ENCODE peak calls at places on chromosomes 1 and 21, in four cellular contexts. W is CD8-positive, alpha-beta T cell; I is GM13976; N is CD14-positive monocyte. C is an unnamed sample.

GRCh38 chr1:203272633-203273205 is 32.6 kb upstream of the BTG2 start:
- DNase-seq in W (no peak), I (no peak), N (no peak), C (no peak)

GRCh38 chr21:25515484-25516405 is 91.5 kb downstream of the MRPL39 start:
- DNase-seq in W (no peak), I (no peak), N (no peak), C (peak)

GRCh38 chr1:205528446-205528886 is 24.0 kb downstream of the CDK18 start:
- DNase-seq in W (no peak), I (no peak), N (no peak), C (no peak)

GRCh38 chr1:30287976-30288375 is 435.4 kb downstream of the MATN1 start:
- DNase-seq in W (no peak), I (no peak), N (no peak), C (no peak)

GRCh38 chr21:26236281-26236680 is 65.7 kb upstream of the APP start:
- DNase-seq in W (no peak), I (no peak), N (no peak), C (no peak)

GRCh38 chr1:10634428-10635384 is 160.0 kb downstream of the PEX14 start:
- DNase-seq in W (no peak), I (no peak), N (no peak), C (no peak)

GRCh38 chr1:2544093-2544874 is 11.9 kb upstream of the TNFRSF14 start:
- DNase-seq in W (no peak), I (no peak), N (no peak), C (peak)

GRCh38 chr1:228283043-228283371 is 75.2 kb downstream of the OBSCN start:
- DNase-seq in W (no peak), I (no peak), N (no peak), C (no peak)

GRCh38 chr1:84406209-84406917 is 8.1 kb downstream of the DNASE2B start:
- DNase-seq in W (no peak), I (no peak), N (no peak), C (peak)

GRCh38 chr1:184242507-184242943 is 144.3 kb upstream of the C1orf21 start:
- DNase-seq in W (no peak), I (no peak), N (no peak), C (peak)

GRCh38 chr1:8421721-8422120 is 103.8 kb downstream of the SLC45A1 start:
- DNase-seq in W (no peak), I (no peak), N (no peak), C (peak)

GRCh38 chr21:16308269-16308668 is 578.5 kb downstream of the USP25 start:
- DNase-seq in W (no peak), I (no peak), N (no peak), C (peak)

GRCh38 chr1:33655496-33655895 is 183.1 kb downstream of the ZSCAN20 start:
- DNase-seq in W (no peak), I (no peak), N (no peak), C (no peak)

GRCh38 chr1:79976287-79976686 is 969.8 kb upstream of the ADGRL4 start:
- DNase-seq in W (no peak), I (no peak), N (no peak), C (no peak)

GRCh38 chr1:147771216-147772125 is 11.1 kb upstream of the GJA5 start:
- DNase-seq in W (no peak), I (no peak), N (no peak), C (no peak)

GRCh38 chr1:214934035-214934434 is 148.5 kb upstream of the KCNK2 start:
- DNase-seq in W (no peak), I (no peak), N (no peak), C (peak)

GRCh38 chr1:64745181-64745985 is 508 bp downstream of the RAVER2 start:
- DNase-seq in W (no peak), I (peak), N (no peak), C (no peak)

GRCh38 chr1:66980745-66981367 is 56.1 kb downstream of the MIER1 start:
- DNase-seq in W (no peak), I (no peak), N (no peak), C (peak)

GRCh38 chr1:229433364-229434004 is 410 bp downstream of the ACTA1 start:
- DNase-seq in W (no peak), I (no peak), N (no peak), C (no peak)

GRCh38 chr1:151158311-151158710 is 1.9 kb downstream of the TNFAIP8L2 start:
- DNase-seq in W (no peak), I (no peak), N (peak), C (no peak)

GRCh38 chr1:52659851-52660596 is 27.1 kb downstream of the SHISAL2A start:
- DNase-seq in W (no peak), I (no peak), N (no peak), C (no peak)

GRCh38 chr21:26834181-26834945 is 10.8 kb downstream of the ADAMTS1 start:
- DNase-seq in W (no peak), I (no peak), N (no peak), C (peak)

GRCh38 chr1:87367549-87367948 is 38.9 kb downstream of the LMO4 start:
- DNase-seq in W (no peak), I (no peak), N (no peak), C (no peak)

GRCh38 chr1:182122855-182123254 is 61.3 kb upstream of the ZNF648 start:
- DNase-seq in W (no peak), I (no peak), N (no peak), C (no peak)

GRCh38 chr1:43868741-43869067 is 64.9 kb upstream of the ARTN start:
- DNase-seq in W (no peak), I (no peak), N (no peak), C (peak)

GRCh38 chr1:29121951-29122661 is 1.6 kb downstream of the TMEM200B start:
- DNase-seq in W (no peak), I (peak), N (no peak), C (peak)

GRCh38 chr1:38456564-38456876 is 403.1 kb downstream of the RRAGC start:
- DNase-seq in W (no peak), I (no peak), N (no peak), C (no peak)

GRCh38 chr1:200979574-200980451 is 43.7 kb downstream of the KIF21B start:
- DNase-seq in W (peak), I (peak), N (no peak), C (peak)

GRCh38 chr1:22847709-22848108 is 125.0 kb downstream of the LACTBL1 start:
- DNase-seq in W (no peak), I (no peak), N (no peak), C (no peak)

GRCh38 chr21:37936010-37936785 is 19.9 kb upstream of the KCNJ6 start:
- DNase-seq in W (no peak), I (no peak), N (no peak), C (no peak)

GRCh38 chr1:235415008-235415904 is 48.0 kb downstream of the TBCE start:
- DNase-seq in W (peak), I (peak), N (peak), C (peak)

GRCh38 chr1:234322979-234323378 is 50.3 kb upstream of the COA6 start:
- DNase-seq in W (peak), I (peak), N (peak), C (peak)

GRCh38 chr1:34896612-34897011 is 32.8 kb downstream of the DLGAP3 start:
- DNase-seq in W (no peak), I (no peak), N (no peak), C (peak)

GRCh38 chr1:47843781-47844555 is 153.2 kb downstream of the TRABD2B start:
- DNase-seq in W (no peak), I (no peak), N (no peak), C (no peak)

GRCh38 chr1:218852541-218852940 is 321.1 kb upstream of the LYPLAL1 start:
- DNase-seq in W (no peak), I (no peak), N (no peak), C (no peak)

GRCh38 chr1:11691302-11691914 is at the start of gene DRAXIN:
- DNase-seq in W (no peak), I (no peak), N (no peak), C (no peak)

GRCh38 chr1:11691928-11692711 is 610 bp downstream of the DRAXIN start:
- DNase-seq in W (no peak), I (no peak), N (no peak), C (no peak)

GRCh38 chr1:11690132-11690668 is 1.3 kb upstream of the DRAXIN start:
- DNase-seq in W (no peak), I (no peak), N (no peak), C (no peak)

GRCh38 chr1:11692899-11693590 is 1.5 kb downstream of the DRAXIN start:
- DNase-seq in W (peak), I (no peak), N (peak), C (peak)

DNA sequence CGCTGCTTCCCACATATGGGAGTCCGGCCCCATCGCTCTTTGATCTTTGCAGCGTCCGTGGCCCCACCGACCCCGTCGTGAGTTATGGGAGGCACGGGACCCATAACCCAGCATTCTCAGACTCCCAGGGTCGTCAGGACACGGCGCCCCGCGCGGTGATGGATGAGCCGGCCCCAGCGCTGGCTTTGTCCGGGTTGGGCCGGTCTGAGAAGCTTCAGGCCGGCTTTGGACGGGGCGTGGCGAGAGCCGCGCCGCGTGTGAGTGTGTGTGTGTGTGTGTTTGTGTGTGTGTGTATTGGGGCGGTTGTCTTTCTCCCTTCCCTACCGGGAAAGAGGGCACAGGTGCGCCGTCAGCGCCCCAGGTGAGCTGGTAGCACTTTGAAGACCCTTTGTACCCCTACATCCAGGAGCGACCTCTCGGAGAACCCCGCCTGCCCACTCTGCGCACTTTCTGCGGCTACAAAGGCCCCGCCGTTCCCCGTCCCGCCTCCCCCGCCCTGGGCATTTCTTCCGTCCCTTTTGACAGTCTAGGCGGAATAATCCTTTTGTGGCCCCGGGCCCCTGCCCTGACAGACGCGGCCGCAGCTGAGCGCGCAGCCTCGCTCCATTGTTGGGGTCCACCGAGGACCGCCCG is 725 bp upstream of the DRAXIN start:
- DNase-seq in W (no peak), I (no peak), N (no peak), C (no peak)
- TF ChIP-seq CTCF in W (no peak), I (no peak), N (no peak), C (no peak)

DNA sequence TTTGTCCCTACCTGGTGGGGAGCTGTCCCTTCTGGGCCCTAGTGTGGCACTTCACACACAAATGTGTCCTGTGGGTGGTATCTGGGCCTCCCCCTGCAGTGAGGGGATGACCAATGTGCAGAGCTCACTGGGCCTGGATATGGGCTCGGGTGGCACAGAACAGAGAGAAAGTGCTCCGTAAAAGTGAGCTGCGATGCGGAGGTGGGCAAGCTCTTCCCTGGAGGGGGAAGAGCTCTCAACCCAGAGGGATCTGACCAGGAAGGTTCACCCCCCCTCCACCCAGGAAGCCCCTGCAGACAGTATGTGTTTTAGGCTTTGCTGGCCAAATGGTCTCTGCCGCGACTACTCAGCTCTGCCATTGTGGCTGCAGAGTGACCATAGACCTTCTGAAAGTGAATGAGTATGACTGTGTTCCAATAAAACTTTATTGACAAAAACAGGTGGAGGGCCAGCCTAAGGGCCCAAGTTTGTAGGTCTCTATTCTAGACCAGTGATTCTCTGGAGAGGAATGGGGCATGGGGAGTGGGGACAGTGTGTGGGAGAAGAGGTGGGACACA is 8.6 kb upstream of the ITGB2 start:
- DNase-seq in W (no peak), I (no peak), N (no peak), C (no peak)
- TF ChIP-seq CTCF in W (no peak), I (no peak), N (no peak), C (no peak)

GRCh38 chr1:25724201-25724600 is 75.8 kb upstream of the SELENON start:
- DNase-seq in W (no peak), I (no peak), N (no peak), C (no peak)

GRCh38 chr1:25723250-25723880 is 76.6 kb upstream of the SELENON start:
- DNase-seq in W (no peak), I (no peak), N (no peak), C (no peak)

GRCh38 chr1:25724986-25725385 is 75.0 kb upstream of the SELENON start:
- DNase-seq in W (no peak), I (no peak), N (no peak), C (no peak)

GRCh38 chr1:25727026-25727818 is 72.8 kb upstream of the SELENON start:
- DNase-seq in W (no peak), I (no peak), N (no peak), C (peak)

DNA sequence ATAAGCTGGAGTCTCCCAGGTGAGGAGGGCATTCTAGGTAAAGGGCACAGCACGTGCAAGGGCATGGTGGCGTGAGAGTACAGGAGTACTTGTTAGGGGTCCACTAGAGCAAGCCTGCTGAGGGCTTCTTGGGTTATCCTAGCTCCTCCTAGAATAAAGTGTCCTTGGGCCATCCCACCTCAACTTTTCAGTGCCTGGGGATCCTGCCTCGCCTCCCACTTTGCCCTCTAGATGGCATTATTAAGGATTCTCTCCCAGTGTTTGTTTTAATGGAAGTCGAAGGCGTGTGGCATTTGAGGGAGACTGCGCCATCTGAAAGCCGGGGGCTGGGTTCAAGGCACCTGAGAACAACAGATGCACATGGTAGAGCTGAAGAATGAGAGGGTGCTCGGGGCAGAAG is 74.5 kb upstream of the SELENON start:
- DNase-seq in W (no peak), I (no peak), N (no peak), C (no peak)
- TF ChIP-seq CTCF in W (no peak), I (no peak), N (no peak), C (no peak)

DNA sequence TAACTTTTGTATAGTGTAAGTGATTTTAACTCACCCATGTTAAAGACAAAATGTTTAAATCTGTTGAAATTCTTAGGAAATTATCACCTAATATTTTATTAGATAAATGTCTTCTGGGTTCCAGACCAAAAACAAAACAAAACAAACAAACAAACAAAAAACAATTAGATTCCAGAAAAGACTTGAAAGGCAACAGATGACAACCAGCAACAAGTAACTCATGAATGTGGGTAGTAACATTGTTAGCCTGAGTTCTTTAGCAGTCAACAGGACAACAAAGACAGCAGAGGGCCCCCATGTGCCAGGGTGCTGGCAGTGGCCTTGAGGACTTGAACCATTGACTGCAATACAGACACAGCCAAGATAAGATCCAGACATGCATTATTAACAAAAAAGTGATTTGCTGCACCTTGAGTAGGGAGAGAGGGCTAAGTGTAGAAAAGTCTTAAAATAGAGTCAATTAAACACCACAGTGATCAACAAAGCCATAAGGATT is 2.4 kb upstream of the CD247 start:
- DNase-seq in W (no peak), I (no peak), N (no peak), C (no peak)
- TF ChIP-seq CTCF in W (no peak), I (no peak), N (no peak), C (no peak)

GRCh38 chr1:19765623-19766022 is 34.1 kb downstream of the TMCO4 start:
- DNase-seq in W (no peak), I (no peak), N (no peak), C (peak)

GRCh38 chr1:19764848-19765247 is 34.9 kb downstream of the TMCO4 start:
- DNase-seq in W (no peak), I (no peak), N (no peak), C (peak)

GRCh38 chr1:19759740-19760089 is 40.0 kb downstream of the TMCO4 start:
- DNase-seq in W (no peak), I (no peak), N (no peak), C (no peak)

GRCh38 chr1:19758227-19758830 is 41.4 kb downstream of the TMCO4 start:
- DNase-seq in W (no peak), I (no peak), N (no peak), C (peak)

GRCh38 chr1:19762175-19762779 is 37.4 kb downstream of the TMCO4 start:
- DNase-seq in W (no peak), I (peak), N (no peak), C (peak)
- TF ChIP-seq CTCF in W (peak), I (peak), N (peak), C (peak)

GRCh38 chr1:1534401-1535145 is 5.9 kb downstream of the TMEM240 start:
- DNase-seq in W (no peak), I (no peak), N (no peak), C (no peak)
- TF ChIP-seq CTCF in W (no peak), I (no peak), N (no peak), C (no peak)

DNA sequence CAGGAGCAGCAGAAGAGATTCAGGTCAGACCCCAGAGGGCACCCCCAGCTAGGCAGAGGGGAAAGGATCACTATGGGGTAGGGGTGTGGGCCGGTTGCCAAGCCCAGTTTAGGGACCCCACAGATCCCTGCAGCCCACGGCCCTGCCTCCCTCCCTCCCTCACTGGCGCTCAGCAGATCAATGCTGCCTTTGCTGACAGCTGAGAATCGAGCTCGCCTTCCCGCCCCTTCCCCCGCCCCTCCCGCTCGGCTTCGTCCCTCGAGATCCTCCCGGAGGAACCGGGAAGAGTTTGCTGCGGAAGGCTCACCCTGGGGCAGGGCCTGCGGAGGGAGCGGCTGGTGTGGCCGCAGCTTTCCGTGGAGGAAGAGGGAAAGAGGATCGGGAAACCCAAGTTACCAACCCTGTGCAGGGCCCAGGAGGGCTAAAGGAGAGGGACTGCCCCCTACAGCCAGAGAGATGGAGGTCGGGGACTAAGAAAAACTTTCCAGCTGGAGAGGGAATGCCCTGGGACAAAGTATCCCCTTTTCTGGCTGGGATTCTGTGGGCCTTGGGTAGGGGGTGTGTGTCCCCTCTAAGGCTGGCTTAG is 1.1 kb upstream of the KCNQ4 start:
- DNase-seq in W (no peak), I (peak), N (no peak), C (no peak)
- TF ChIP-seq CTCF in W (no peak), I (no peak), N (no peak), C (peak)